ENCODE peak calls at places on chromosomes 5 and 9, in four cellular contexts. O is A549, L is IMR-90, A is MM.1S. W is an unnamed sample.

GRCh38 chr9:29865764-29866313 is 2292.6 kb upstream of the C9orf72 start:
- DNase-seq in O (no peak), L (no peak), A (no peak), W (peak; percentile 11)

GRCh38 chr9:137110911-137111787 is 3.4 kb downstream of the DPP7 start:
- DNase-seq in O (no peak), L (no peak), A (no peak), W (no peak)

GRCh38 chr5:60540855-60541805 is 158.8 kb downstream of the DEPDC1B start:
- DNase-seq in O (no peak), L (peak; percentile 53), A (no peak), W (peak; percentile 50)

GRCh38 chr9:91425270-91425669 is 1.6 kb upstream of the NFIL3 start:
- DNase-seq in O (no peak), L (no peak), A (peak; percentile 72), W (no peak)

GRCh38 chr5:171667341-171668096 is 118.1 kb upstream of the SMIM23 start:
- DNase-seq in O (no peak), L (peak; percentile 72), A (no peak), W (no peak)

GRCh38 chr9:116380496-116380995 is 227.0 kb downstream of the PAPPA start:
- DNase-seq in O (no peak), L (no peak), A (no peak), W (no peak)

GRCh38 chr5:163385276-163385675 is 52.1 kb upstream of the CCNG1 start:
- DNase-seq in O (no peak), L (no peak), A (no peak), W (no peak)

GRCh38 chr5:153081385-153081784 is 409.1 kb upstream of the GRIA1 start:
- DNase-seq in O (no peak), L (no peak), A (no peak), W (no peak)

GRCh38 chr9:125332527-125332926 is 70.9 kb downstream of the GAPVD1 start:
- DNase-seq in O (no peak), L (no peak), A (peak; percentile 82), W (no peak)

GRCh38 chr5:61319388-61320146 is 12.5 kb upstream of the ZSWIM6 start:
- DNase-seq in O (no peak), L (no peak), A (peak; percentile 98), W (peak; percentile 15)

GRCh38 chr9:109771084-109771483 is 8.9 kb upstream of the PALM2AKAP2 start:
- DNase-seq in O (no peak), L (peak; percentile 78), A (no peak), W (no peak)

GRCh38 chr5:13664377-13664776 is 280.1 kb downstream of the DNAH5 start:
- DNase-seq in O (no peak), L (peak; percentile 100), A (no peak), W (no peak)

GRCh38 chr5:175521313-175521833 is 43.0 kb downstream of the SFXN1 start:
- DNase-seq in O (no peak), L (no peak), A (no peak), W (no peak)

GRCh38 chr5:53549792-53550191 is 10.6 kb upstream of the NDUFS4 start:
- DNase-seq in O (no peak), L (no peak), A (no peak), W (no peak)

GRCh38 chr9:93010696-93011095 is 47.8 kb upstream of the SUSD3 start:
- DNase-seq in O (no peak), L (no peak), A (no peak), W (no peak)

GRCh38 chr5:132176543-132176945 is 51.1 kb downstream of the P4HA2 start:
- DNase-seq in O (no peak), L (no peak), A (peak; percentile 12), W (peak; percentile 40)

GRCh38 chr5:97726106-97726505 is 543.1 kb upstream of the RIOK2 start:
- DNase-seq in O (no peak), L (no peak), A (no peak), W (no peak)

GRCh38 chr9:93114169-93114983 is 18.4 kb downstream of the CARD19 start:
- DNase-seq in O (no peak), L (no peak), A (no peak), W (no peak)

GRCh38 chr9:95055851-95056551 is 261.5 kb downstream of the FANCC start:
- DNase-seq in O (no peak), L (peak; percentile 77), A (no peak), W (no peak)

GRCh38 chr5:71891856-71892255 is 172.8 kb downstream of the CARTPT start:
- DNase-seq in O (no peak), L (peak; percentile 22), A (no peak), W (no peak)

GRCh38 chr9:119074017-119074416 is 295.2 kb downstream of the BRINP1 start:
- DNase-seq in O (no peak), L (no peak), A (peak; percentile 81), W (no peak)

GRCh38 chr5:91235194-91235793 is 147.8 kb downstream of the ARRDC3 start:
- DNase-seq in O (no peak), L (no peak), A (no peak), W (no peak)

GRCh38 chr9:114546851-114547250 is 40.7 kb upstream of the ATP6V1G1 start:
- DNase-seq in O (no peak), L (no peak), A (no peak), W (no peak)

GRCh38 chr9:130732131-130732530 is 38.6 kb downstream of the EXOSC2 start:
- DNase-seq in O (no peak), L (peak; percentile 31), A (no peak), W (no peak)

GRCh38 chr9:110123364-110124095 is 84.4 kb downstream of the C9orf152 start:
- DNase-seq in O (no peak), L (peak; percentile 81), A (no peak), W (no peak)

GRCh38 chr9:135777623-135778177 is 75.7 kb downstream of the KCNT1 start:
- DNase-seq in O (no peak), L (no peak), A (no peak), W (no peak)

GRCh38 chr9:18185196-18185595 is 288.8 kb upstream of the ADAMTSL1 start:
- DNase-seq in O (no peak), L (no peak), A (peak; percentile 56), W (no peak)

GRCh38 chr5:1107167-1108007 is 4.5 kb downstream of the SLC12A7 start:
- DNase-seq in O (no peak), L (no peak), A (no peak), W (peak; percentile 37)

GRCh38 chr5:96483878-96484277 is 50.8 kb upstream of the PCSK1 start:
- DNase-seq in O (no peak), L (peak; percentile 55), A (peak; percentile 65), W (peak; percentile 10)

GRCh38 chr5:139459451-139459934 is 3.0 kb downstream of the ECSCR start:
- DNase-seq in O (no peak), L (no peak), A (no peak), W (no peak)

GRCh38 chr9:22813520-22813919 is 366.9 kb downstream of the DMRTA1 start:
- DNase-seq in O (no peak), L (peak; percentile 52), A (peak; percentile 23), W (peak; percentile 35)

GRCh38 chr5:143976055-143976454 is 164.1 kb downstream of the HMHB1 start:
- DNase-seq in O (no peak), L (peak; percentile 30), A (no peak), W (no peak)

GRCh38 chr5:77560677-77561263 is 68.7 kb upstream of the WDR41 start:
- DNase-seq in O (peak; percentile 13), L (peak; percentile 55), A (peak; percentile 37), W (peak; percentile 14)

GRCh38 chr5:89269721-89270120 is 386.7 kb upstream of the MEF2C start:
- DNase-seq in O (no peak), L (no peak), A (no peak), W (no peak)

GRCh38 chr5:37771203-37771611 is 68.6 kb downstream of the GDNF start:
- DNase-seq in O (no peak), L (no peak), A (no peak), W (no peak)

GRCh38 chr5:37770791-37771190 is 69.0 kb downstream of the GDNF start:
- DNase-seq in O (no peak), L (peak; percentile 57), A (no peak), W (no peak)

GRCh38 chr5:37769840-37770239 is 70.0 kb downstream of the GDNF start:
- DNase-seq in O (no peak), L (no peak), A (no peak), W (no peak)

GRCh38 chr5:37772255-37772654 is 67.6 kb downstream of the GDNF start:
- DNase-seq in O (no peak), L (no peak), A (no peak), W (no peak)

DNA sequence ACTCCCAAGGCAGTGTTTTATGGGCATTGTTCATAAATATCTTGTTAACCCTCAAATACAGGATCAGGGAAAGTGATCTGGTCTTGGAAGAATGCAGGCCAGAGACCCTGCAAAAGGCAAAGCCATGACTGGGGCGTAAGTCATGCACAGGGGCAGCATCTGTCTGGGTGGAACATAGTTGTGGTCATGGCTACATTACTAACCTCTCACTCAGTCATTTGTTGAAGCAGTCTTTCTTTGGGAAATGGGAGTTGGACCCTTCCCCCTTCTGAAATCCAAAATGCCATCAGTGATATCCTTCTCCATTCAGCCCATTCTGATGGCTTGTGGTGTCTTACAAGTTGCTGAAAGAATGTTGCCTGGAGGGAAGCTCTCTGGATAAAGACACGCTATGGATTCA is 68.1 kb downstream of the GDNF start:
- DNase-seq in O (no peak), L (peak; percentile 98), A (no peak), W (no peak)
- H3K4me2 ChIP-seq in O (no peak overlapping the region), L (peak overlapping the region; percentile 66), A (no peak overlapping the region), W (no peak overlapping the region)

GRCh38 chr5:146076455-146076854 is 28.9 kb downstream of the PLAC8L1 start:
- DNase-seq in O (no peak), L (no peak), A (no peak), W (peak; percentile 7)

GRCh38 chr5:146079695-146080361 is 25.5 kb downstream of the PLAC8L1 start:
- DNase-seq in O (no peak), L (peak; percentile 10), A (peak; percentile 27), W (no peak)

GRCh38 chr5:146081685-146082084 is 23.7 kb downstream of the PLAC8L1 start:
- DNase-seq in O (no peak), L (no peak), A (no peak), W (no peak)

GRCh38 chr5:146076028-146076427 is 29.3 kb downstream of the PLAC8L1 start:
- DNase-seq in O (no peak), L (no peak), A (no peak), W (no peak)

GRCh38 chr5:146078566-146078965 is 26.8 kb downstream of the PLAC8L1 start:
- DNase-seq in O (no peak), L (no peak), A (no peak), W (no peak)
- H3K4me1 ChIP-seq in O (no peaks in the 10 kb centered on the region), L (no peaks in the 10 kb centered on the region), A (peaks cover 28% of the 10 kb centered on the region), W (peaks cover 8% of the 10 kb centered on the region)

DNA sequence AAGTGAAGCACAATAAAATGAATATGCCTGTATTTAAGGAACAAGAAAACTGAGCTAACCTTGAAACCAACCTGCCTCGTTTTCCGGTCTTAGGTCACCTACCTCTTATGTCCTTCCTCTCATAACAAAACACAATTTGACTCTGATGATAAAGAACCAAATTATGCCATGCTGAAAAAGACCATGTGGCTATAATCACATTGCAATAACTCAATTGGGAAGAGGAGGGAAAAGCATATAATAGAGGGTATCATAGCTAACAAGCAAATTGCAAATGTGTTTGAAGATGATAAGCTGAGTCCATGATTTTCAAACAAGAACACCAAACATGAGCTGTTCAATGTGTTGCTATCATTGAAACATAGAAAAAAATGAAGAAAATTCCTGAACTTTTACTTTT is 260.8 kb downstream of the PLK2 start:
- DNase-seq in O (no peak), L (no peak), A (no peak), W (no peak)
- H3K27ac ChIP-seq in O (no peak overlapping the region), L (no peak overlapping the region), A (no peak overlapping the region), W (no peak overlapping the region)

GRCh38 chr5:135053278-135053677 is 19.2 kb upstream of the PITX1 start:
- DNase-seq in O (no peak), L (no peak), A (peak; percentile 93), W (peak; percentile 98)
- H3K4me2 ChIP-seq in O (no peak overlapping the region), L (no peak overlapping the region), A (peak overlapping the region; percentile 77), W (peak overlapping the region; percentile 95)

GRCh38 chr5:34016750-34017149 is 8.9 kb upstream of the AMACR start:
- DNase-seq in O (no peak), L (no peak), A (no peak), W (no peak)
- H3K4me1 ChIP-seq in O (no peaks in the 10 kb centered on the region), L (peaks cover 2% of the 10 kb centered on the region), A (peaks cover under 1% of the 10 kb centered on the region), W (no peaks in the 10 kb centered on the region)